ENCODE peak calls at places on chromosomes 16 and 17, in five cellular contexts. N, Z, S, A and Y are unnamed samples.

GRCh38 chr16:27767081-27767480 is 217.1 kb downstream of the KATNIP start:
- DNase-seq in Z (no peak), S (no peak), A (no peak), N (no peak), Y (no peak)

GRCh38 chr17:34998205-34998604 is 17.9 kb downstream of the LIG3 start:
- DNase-seq in A (peak; percentile 17), S (peak; percentile 4), N (peak; percentile 38), Z (peak; percentile 47), Y (no peak)

GRCh38 chr16:22663389-22664064 is 150.4 kb upstream of the HS3ST2 start:
- DNase-seq in S (no peak), A (no peak), Z (no peak), N (no peak), Y (no peak)

GRCh38 chr17:35969558-35970442 is 11.5 kb downstream of the CCL16 start:
- DNase-seq in S (peak; percentile 72), A (peak; percentile 45), Z (peak; percentile 68), N (peak; percentile 76), Y (no peak)

GRCh38 chr17:32303861-32304288 is 38.1 kb downstream of the C17orf75 start:
- DNase-seq in Z (no peak), A (peak; percentile 66), S (no peak), N (no peak), Y (no peak)

GRCh38 chr17:19404264-19404663 is 6.8 kb upstream of the RNF112 start:
- DNase-seq in A (no peak), N (no peak), S (no peak), Z (no peak), Y (no peak)

GRCh38 chr16:50279142-50279865 is 13.0 kb downstream of the ADCY7 start:
- DNase-seq in A (no peak), N (no peak), Z (no peak), S (no peak), Y (peak; percentile 61)

GRCh38 chr16:53779186-53779585 is 75.2 kb downstream of the FTO start:
- DNase-seq in Z (no peak), A (no peak), N (no peak), S (no peak), Y (no peak)

GRCh38 chr17:21200590-21201301 is 13.2 kb downstream of the TMEM11 start:
- DNase-seq in S (no peak), Z (peak; percentile 68), N (no peak), A (no peak), Y (no peak)

GRCh38 chr17:64356304-64356686 is 34.4 kb downstream of the PECAM1 start:
- DNase-seq in A (no peak), S (no peak), N (no peak), Z (no peak), Y (no peak)

GRCh38 chr16:30361180-30361579 is 6.1 kb upstream of the CD2BP2 start:
- DNase-seq in S (no peak), Z (no peak), N (no peak), A (no peak), Y (no peak)

GRCh38 chr16:57480127-57480753 is 6.1 kb downstream of the DOK4 start:
- DNase-seq in A (no peak), N (no peak), S (no peak), Z (no peak), Y (peak; percentile 91)

GRCh38 chr17:42122371-42123303 is at the start of gene HSPB9:
- DNase-seq in Z (peak; percentile 58), S (no peak), N (no peak), A (no peak), Y (no peak)

GRCh38 chr16:72789465-72789864 is 258.5 kb downstream of the ZFHX3 start:
- DNase-seq in S (no peak), Z (no peak), N (no peak), A (no peak), Y (no peak)

GRCh38 chr16:3444032-3444388 is 530 bp downstream of the NAA60 start:
- DNase-seq in Z (peak; percentile 80), S (peak; percentile 3), A (no peak), N (peak; percentile 39), Y (no peak)

GRCh38 chr16:57516176-57516725 is 20.1 kb downstream of the CCDC102A start:
- DNase-seq in Z (no peak), N (no peak), A (no peak), S (no peak), Y (no peak)

GRCh38 chr16:26987631-26988030 is 79.1 kb upstream of the C16orf82 start:
- DNase-seq in S (no peak), A (no peak), N (no peak), Z (no peak), Y (no peak)

GRCh38 chr16:68490829-68491575 is 42.7 kb upstream of the SMPD3 start:
- DNase-seq in Z (peak; percentile 96), N (peak; percentile 74), S (no peak), A (peak; percentile 38), Y (peak; percentile 89)

GRCh38 chr17:50986989-50987660 is 121.0 kb upstream of the TOB1 start:
- DNase-seq in N (no peak), Z (peak; percentile 17), S (no peak), A (no peak), Y (no peak)

GRCh38 chr17:3660311-3660891 is 8.0 kb downstream of the TAX1BP3 start:
- DNase-seq in A (no peak), S (no peak), Z (no peak), N (no peak), Y (no peak)

GRCh38 chr17:19348081-19348650 is 14.4 kb downstream of the B9D1 start:
- DNase-seq in S (no peak), A (no peak), Z (no peak), N (no peak), Y (no peak)

GRCh38 chr16:2040450-2041105 is 7.1 kb downstream of the NTHL1 start:
- DNase-seq in N (no peak), A (no peak), Z (no peak), S (no peak), Y (peak; percentile 77)

GRCh38 chr16:31452631-31453106 is 6.6 kb upstream of the ARMC5 start:
- DNase-seq in S (no peak), A (no peak), N (no peak), Z (peak; percentile 92), Y (peak; percentile 10)

GRCh38 chr17:41065829-41066624 is at the start of gene KRTAP2-4:
- DNase-seq in Z (peak; percentile 94), S (no peak), A (no peak), N (peak; percentile 78), Y (no peak)

GRCh38 chr17:48194097-48194550 is 86.6 kb downstream of the SNX11 start:
- DNase-seq in Z (no peak), A (peak; percentile 82), N (peak; percentile 89), S (peak; percentile 8), Y (no peak)